ENCODE peak calls at places on chromosomes 4 and X, in five cellular contexts. L is H1, V is HepG2, R is GM12878, T is K562. O is an unnamed sample.

GRCh38 chr4:18422685-18423084 is 401.1 kb upstream of the LCORL start:
- DNase-seq in V (no peak), T (no peak), R (no peak), L (no peak), O (no peak)

GRCh38 chr4:183130328-183131155 is 31.5 kb downstream of the WWC2 start:
- DNase-seq in V (no peak), R (no peak), L (no peak), T (no peak), O (no peak)

GRCh38 chrX:47210661-47211425 is 7.6 kb upstream of the CDK16 start:
- DNase-seq in R (no peak), V (no peak), L (no peak), T (no peak), O (no peak)

GRCh38 chr4:56320293-56320692 is 67.0 kb downstream of the AASDH start:
- DNase-seq in L (no peak), T (no peak), R (no peak), V (no peak), O (no peak)

GRCh38 chr4:99458911-99459447 is 23.8 kb upstream of the ADH7 start:
- DNase-seq in L (no peak), R (no peak), T (no peak), V (no peak), O (peak)

GRCh38 chr4:143512978-143513313 is 556 bp upstream of the SMARCA5 start:
- DNase-seq in V (no peak), T (no peak), L (no peak), R (no peak), O (no peak)

GRCh38 chr4:86855572-86855971 is 6.4 kb upstream of the SLC10A6 start:
- DNase-seq in L (no peak), T (no peak), R (no peak), V (no peak), O (no peak)

GRCh38 chr4:3045500-3045850 is 28.9 kb downstream of the HTT-AS start:
- DNase-seq in R (no peak), T (peak), L (no peak), V (no peak), O (no peak)

GRCh38 chrX:20361890-20362262 is 95.2 kb upstream of the RPS6KA3 start:
- DNase-seq in R (no peak), V (peak), L (no peak), T (no peak), O (no peak)

GRCh38 chrX:48471504-48471903 is 1.4 kb upstream of the SLC38A5 start:
- DNase-seq in T (no peak), R (no peak), V (no peak), L (no peak), O (no peak)

GRCh38 chr4:180827193-180827592 is 1416.0 kb upstream of the TENM3 start:
- DNase-seq in L (no peak), V (peak), R (no peak), T (no peak), O (peak)

GRCh38 chrX:75067931-75068330 is 88.2 kb downstream of the ABCB7 start:
- DNase-seq in V (no peak), L (no peak), T (no peak), R (no peak), O (no peak)

GRCh38 chrX:94545722-94546121 is 871.7 kb downstream of the FAM133A start:
- DNase-seq in L (no peak), V (no peak), R (no peak), T (no peak), O (no peak)

GRCh38 chr4:48943387-48943786 is 36.8 kb upstream of the OCIAD2 start:
- DNase-seq in V (peak), R (no peak), T (peak), L (no peak), O (peak)

GRCh38 chrX:100591256-100592051 is 6.7 kb downstream of the TNMD start:
- DNase-seq in V (peak), T (no peak), R (no peak), L (no peak), O (no peak)

GRCh38 chr4:6074723-6075122 is 56.5 kb upstream of the C4orf50 start:
- DNase-seq in V (no peak), L (no peak), T (no peak), R (no peak), O (no peak)

GRCh38 chr4:178917756-178918155 is 1475.5 kb upstream of the AGA start:
- DNase-seq in L (no peak), T (no peak), V (no peak), R (no peak), O (peak)

GRCh38 chr4:1740021-1740545 is 18.8 kb downstream of the TACC3 start:
- DNase-seq in L (no peak), T (no peak), V (no peak), R (no peak), O (no peak)

GRCh38 chr4:164337219-164337944 is 416.5 kb upstream of the SMIM31 start:
- DNase-seq in T (no peak), L (no peak), V (no peak), R (no peak), O (peak)

GRCh38 chr4:38983756-38984647 is 48.2 kb downstream of the TMEM156 start:
- DNase-seq in L (no peak), R (no peak), T (no peak), V (peak), O (no peak)

GRCh38 chr4:68373513-68373912 is 23.6 kb upstream of the YTHDC1 start:
- DNase-seq in V (no peak), T (no peak), R (no peak), L (peak), O (peak)

GRCh38 chr4:1505511-1506451 is 99.5 kb upstream of the NKX1-1 start:
- DNase-seq in V (no peak), L (no peak), R (no peak), T (no peak), O (no peak)

DNA sequence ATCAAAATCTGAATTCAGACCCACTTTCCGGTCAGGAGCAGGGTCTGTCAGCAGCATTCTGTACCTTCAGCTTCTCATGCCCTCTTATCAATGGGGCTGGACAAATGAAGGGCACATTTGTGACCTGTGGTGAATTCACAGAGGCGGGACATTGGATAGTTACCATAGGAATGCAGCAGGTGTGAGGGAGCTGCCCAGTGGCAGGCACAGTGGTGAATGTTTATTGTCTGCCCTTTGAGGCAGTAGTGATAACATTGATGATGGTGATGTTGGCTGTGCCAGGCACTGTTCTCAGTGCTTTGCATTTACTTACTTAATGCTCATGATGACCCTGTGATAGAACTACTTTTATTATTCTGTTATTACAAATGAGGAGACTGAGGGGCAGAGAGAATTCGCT is 101.2 kb upstream of the KIT start:
- DNase-seq in L (no peak), T (no peak), V (no peak), R (no peak), O (no peak)
- TF ChIP-seq CREB1 in L (no peak), T (no peak), V (no peak), R (no peak), O (no peak)

DNA sequence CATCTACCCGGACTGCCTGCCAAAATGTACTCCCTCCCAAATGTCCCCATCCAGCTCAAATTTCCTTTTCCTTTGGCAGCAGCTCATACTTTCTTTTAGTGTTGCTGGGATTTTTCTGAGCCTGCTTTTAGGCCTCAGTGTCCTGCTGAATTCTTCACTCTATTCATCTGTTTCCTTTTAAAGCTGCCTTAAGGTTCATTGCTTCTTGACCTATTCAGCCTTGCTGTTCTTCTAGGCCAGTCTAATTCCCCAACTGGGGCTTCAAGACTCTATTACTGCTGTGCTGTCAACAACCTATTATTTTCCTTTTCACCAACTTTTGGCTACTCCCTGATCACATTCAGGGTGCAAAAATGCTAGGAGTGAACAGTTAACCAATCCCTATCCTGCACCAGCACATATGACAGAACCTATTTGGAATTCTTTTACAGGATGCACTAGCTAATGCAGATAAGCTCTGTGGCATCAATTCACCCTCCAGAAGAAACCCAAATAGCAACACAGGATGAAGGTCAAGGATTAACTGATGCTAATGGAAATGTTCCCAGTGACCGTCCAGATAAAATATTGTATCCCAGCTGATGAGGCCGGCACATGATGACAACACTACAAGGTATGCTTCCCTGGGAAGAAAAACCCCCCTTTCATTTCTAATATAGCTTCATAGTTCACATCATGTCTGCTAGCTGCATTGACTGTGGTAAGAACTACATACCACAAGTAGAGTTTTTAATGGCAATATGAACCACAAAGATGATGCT is 114.7 kb upstream of the TTC29 start:
- DNase-seq in R (no peak), V (no peak), L (no peak), T (no peak), O (no peak)
- H3K27ac ChIP-seq in R (no peak), V (no peak), L (no peak), T (no peak), O (no peak)

DNA sequence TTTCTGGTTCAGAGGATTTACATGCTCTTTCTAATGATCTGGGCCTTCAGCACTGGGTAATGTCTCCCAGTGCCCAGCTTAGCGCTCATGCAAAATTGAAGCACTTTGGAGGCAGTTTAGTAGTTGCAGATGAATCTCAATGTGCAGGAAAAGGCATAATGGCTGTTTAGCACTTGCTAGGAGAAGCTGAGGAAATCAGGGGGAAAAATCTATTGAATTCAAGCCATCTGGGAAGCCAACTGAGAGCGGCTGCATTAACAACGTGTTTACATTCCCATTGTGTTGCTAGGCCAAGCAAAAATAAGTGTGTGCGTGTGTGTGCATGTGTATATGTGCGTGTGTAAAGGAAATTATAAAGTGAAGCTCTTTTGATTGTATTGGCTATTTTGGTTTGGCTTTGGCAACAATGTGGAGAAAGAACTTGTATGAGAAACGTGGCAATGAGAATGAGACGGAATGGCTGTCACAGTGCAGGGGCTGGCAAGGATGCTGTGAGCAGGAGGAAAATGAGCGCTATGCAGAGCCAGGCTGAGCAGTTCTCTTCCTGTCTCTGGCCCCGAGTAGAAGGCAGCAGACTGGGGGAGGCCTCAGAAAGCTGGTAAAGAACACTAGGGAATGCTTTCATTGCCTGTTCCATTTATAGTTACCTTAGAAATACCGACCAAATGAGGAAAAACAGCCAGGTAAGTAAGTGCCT is 231.5 kb downstream of the UNC5C start:
- DNase-seq in L (no peak), T (no peak), V (no peak), R (no peak), O (peak)
- TF ChIP-seq CREB1 in L (no peak), T (no peak), V (no peak), R (no peak), O (no peak)

DNA sequence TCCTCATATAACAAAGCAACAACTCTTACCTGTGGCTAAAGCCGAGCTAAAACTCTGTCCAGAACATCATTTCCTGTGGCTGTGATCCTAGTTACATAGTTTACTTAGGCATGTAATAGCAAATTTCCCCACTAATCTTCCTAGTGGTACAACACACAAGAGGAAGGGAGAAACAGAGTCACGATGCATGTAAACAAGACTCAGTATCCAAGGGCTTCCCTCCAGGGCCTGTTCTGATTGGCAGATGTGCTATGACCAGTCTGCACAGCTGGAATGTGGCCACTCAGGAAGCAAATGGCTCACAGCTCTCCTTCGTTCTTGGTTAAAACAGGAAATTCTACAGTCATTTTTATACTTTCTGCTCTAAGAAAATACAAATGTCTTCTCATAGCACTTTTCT is 49.2 kb upstream of the PRSS48 start:
- DNase-seq in T (no peak), L (no peak), V (no peak), R (no peak), O (no peak)
- H3K27ac ChIP-seq in T (no peak), L (no peak), V (no peak), R (no peak), O (no peak)

GRCh38 chr4:155952546-155952945 is 1.1 kb downstream of the CTSO start:
- DNase-seq in T (no peak), V (no peak), R (no peak), L (no peak), O (no peak)
- TF ChIP-seq CREB1 in T (no peak), V (no peak), R (no peak), L (no peak), O (no peak)

DNA sequence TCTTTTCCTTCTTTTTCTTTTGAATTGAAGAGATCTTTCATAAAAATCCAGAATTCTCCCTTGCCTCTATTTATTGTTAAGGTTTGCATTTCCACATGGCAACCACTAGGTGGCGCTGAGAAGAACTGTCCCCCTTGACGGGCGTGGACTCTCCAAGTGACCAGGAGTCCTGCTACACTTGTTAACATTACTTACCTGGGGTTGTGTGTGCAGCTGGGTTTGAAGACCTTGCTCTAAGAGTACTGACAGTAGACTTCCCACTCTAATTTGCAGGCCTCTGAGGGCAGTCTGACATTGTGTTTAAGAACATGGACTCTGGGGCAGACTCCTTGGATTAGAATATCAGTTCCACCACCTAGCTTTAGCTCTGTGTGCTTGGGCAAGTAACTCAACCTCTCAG is 52.8 kb downstream of the GPRIN3 start:
- DNase-seq in R (no peak), T (peak), V (peak), L (no peak), O (peak)
- H3K27ac ChIP-seq in R (no peak), T (no peak), V (no peak), L (no peak), O (no peak)

GRCh38 chrX:56402207-56402606 is 161.2 kb upstream of the UBQLN2 start:
- DNase-seq in R (no peak), T (no peak), L (no peak), V (no peak), O (no peak)

DNA sequence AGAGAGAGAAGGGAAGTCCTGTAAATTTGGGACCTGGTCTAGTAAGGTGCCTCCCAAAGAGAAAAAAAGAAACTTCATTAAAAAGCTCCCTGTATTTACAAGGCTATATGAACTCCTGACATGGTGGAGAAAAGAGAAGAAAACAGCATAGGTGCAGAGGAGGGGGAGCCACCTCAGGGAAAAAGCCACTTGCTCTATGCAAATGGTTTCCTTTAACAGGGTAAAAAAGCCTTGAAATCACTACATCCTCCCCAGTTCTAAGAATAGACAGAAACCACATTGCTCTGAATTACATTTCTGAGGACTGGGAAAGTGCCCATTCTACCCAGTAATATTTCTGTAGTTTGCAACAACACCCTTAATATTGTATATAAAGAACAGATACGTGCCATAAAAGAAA is 165.5 kb downstream of the KLF8 start:
- DNase-seq in R (no peak), L (no peak), T (no peak), V (no peak), O (no peak)
- TF ChIP-seq CREB1 in R (no peak), L (no peak), T (no peak), V (no peak), O (no peak)

O was measured in GM23338.